ENCODE peak calls at places on chromosomes 16 and 17, in nine cellular contexts. M is activated CD4-positive, CD25-positive, alpha-beta regulatory T cell treated with anti-CD3 and anti-CD28 coated beads, Interleukin-2, amount 50 U/mL, for 16 hours; Q is astrocyte of the cerebellum; O is T-helper 2 cell; Y is retinal pigment epithelial cell; U is NCI-H1930; A is T-helper 17 cell; T is stimulated activated CD8-positive, alpha-beta memory T cell treated with anti-CD3 and anti-CD28 coated beads, Interleukin-4, amount 100 ng/mL, for 48 hours; K is NCI-H1092 treated with DMSO at 0.1 percent for 48 hours. P is an unnamed sample.
A peak's percentile ranks its signal among the peaks of the same experiment; 100 is the strongest.

GRCh38 chr17:42642377-42642776 is 16.7 kb upstream of the TUBG2 start:
- DNase-seq in M (no peak), Q (no peak), O (no peak), Y (no peak), U (no peak), A (no peak), T (no peak), K (no peak), P (no peak)

GRCh38 chr16:50989047-50989446 is 162.0 kb downstream of the SALL1 start:
- DNase-seq in M (no peak), Q (no peak), O (no peak), Y (no peak), U (no peak), A (no peak), T (no peak), K (no peak), P (no peak)

GRCh38 chr16:79381552-79382042 is 218.9 kb downstream of the MAF start:
- DNase-seq in M (no peak), Q (no peak), O (no peak), Y (no peak), U (no peak), A (no peak), T (peak; percentile 28), K (no peak), P (no peak)

GRCh38 chr17:37082461-37082860 is 133.7 kb downstream of the AATF start:
- DNase-seq in M (no peak), Q (no peak), O (no peak), Y (no peak), U (no peak), A (no peak), T (no peak), K (no peak), P (no peak)

GRCh38 chr16:2985893-2986355 is 5.7 kb upstream of the PKMYT1 start:
- DNase-seq in M (no peak), Q (no peak), O (no peak), Y (no peak), U (no peak), A (no peak), T (no peak), K (no peak), P (no peak)

GRCh38 chr17:40471856-40472732 is 28.8 kb downstream of the IGFBP4 start:
- DNase-seq in M (no peak), Q (no peak), O (no peak), Y (no peak), U (no peak), A (no peak), T (no peak), K (no peak), P (no peak)

GRCh38 chr17:56945938-56946337 is 14.9 kb downstream of the COIL start:
- DNase-seq in M (no peak), Q (no peak), O (no peak), Y (no peak), U (no peak), A (no peak), T (no peak), K (no peak), P (no peak)

GRCh38 chr17:37107406-37108083 is 158.8 kb downstream of the AATF start:
- DNase-seq in M (no peak), Q (peak; percentile 18), O (no peak), Y (no peak), U (no peak), A (no peak), T (no peak), K (no peak), P (no peak)

GRCh38 chr16:4800290-4801041 is 2.0 kb downstream of the ROGDI start:
- DNase-seq in M (no peak), Q (no peak), O (no peak), Y (no peak), U (no peak), A (no peak), T (no peak), K (no peak), P (no peak)

GRCh38 chr17:64781013-64781392 is 118.9 kb upstream of the SMURF2 start:
- DNase-seq in M (no peak), Q (no peak), O (no peak), Y (no peak), U (no peak), A (no peak), T (no peak), K (no peak), P (no peak)

GRCh38 chr17:16872836-16873653 is 98.9 kb downstream of the TNFRSF13B start:
- DNase-seq in M (no peak), Q (no peak), O (no peak), Y (no peak), U (peak; percentile 31), A (no peak), T (peak; percentile 77), K (no peak), P (peak; percentile 8)

GRCh38 chr17:72135546-72136325 is 14.9 kb downstream of the SOX9 start:
- DNase-seq in M (no peak), Q (no peak), O (no peak), Y (no peak), U (no peak), A (no peak), T (no peak), K (no peak), P (no peak)

GRCh38 chr16:71338193-71338592 is 20.3 kb upstream of the CALB2 start:
- DNase-seq in M (no peak), Q (no peak), O (no peak), Y (no peak), U (no peak), A (no peak), T (no peak), K (no peak), P (no peak)

GRCh38 chr17:80152057-80152831 is 5.3 kb upstream of the EIF4A3 start:
- DNase-seq in M (no peak), Q (no peak), O (no peak), Y (no peak), U (no peak), A (no peak), T (no peak), K (no peak), P (no peak)

GRCh38 chr17:6710317-6710716 is 2.9 kb downstream of the SLC13A5 start:
- DNase-seq in M (no peak), Q (no peak), O (no peak), Y (no peak), U (no peak), A (no peak), T (no peak), K (no peak), P (no peak)

GRCh38 chr17:63370696-63371095 is 75.4 kb downstream of the CYB561 start:
- DNase-seq in M (no peak), Q (no peak), O (no peak), Y (no peak), U (no peak), A (no peak), T (no peak), K (no peak), P (no peak)

GRCh38 chr16:12063435-12063834 is 86.9 kb downstream of the SNX29 start:
- DNase-seq in M (no peak), Q (no peak), O (no peak), Y (no peak), U (no peak), A (no peak), T (no peak), K (no peak), P (no peak)

GRCh38 chr17:8366231-8366630 is 10.3 kb downstream of the KRABD2 start:
- DNase-seq in M (no peak), Q (no peak), O (no peak), Y (peak; percentile 39), U (no peak), A (no peak), T (no peak), K (no peak), P (no peak)

GRCh38 chr17:27532269-27533067 is 76.2 kb downstream of the KSR1 start:
- DNase-seq in M (no peak), Q (no peak), O (no peak), Y (no peak), U (no peak), A (no peak), T (no peak), K (no peak), P (no peak)

GRCh38 chr16:55324491-55325447 is 766 bp downstream of the IRX6 start:
- DNase-seq in M (no peak), Q (no peak), O (no peak), Y (no peak), U (no peak), A (no peak), T (no peak), K (no peak), P (no peak)

GRCh38 chr17:82619641-82620040 is 28.6 kb downstream of the WDR45B start:
- DNase-seq in M (no peak), Q (no peak), O (no peak), Y (no peak), U (no peak), A (no peak), T (no peak), K (no peak), P (no peak)

GRCh38 chr17:60229189-60229802 is 79.5 kb downstream of the CA4 start:
- DNase-seq in M (no peak), Q (no peak), O (no peak), Y (no peak), U (no peak), A (no peak), T (no peak), K (peak; percentile 13), P (no peak)

GRCh38 chr16:55435387-55435786 is 43.6 kb upstream of the MMP2 start:
- DNase-seq in M (no peak), Q (no peak), O (no peak), Y (no peak), U (no peak), A (no peak), T (no peak), K (no peak), P (no peak)

GRCh38 chr17:27281438-27281837 is 12.5 kb upstream of the WSB1 start:
- DNase-seq in M (no peak), Q (no peak), O (no peak), Y (no peak), U (no peak), A (no peak), T (no peak), K (no peak), P (no peak)

GRCh38 chr16:49855280-49855821 is 561 bp downstream of the ZNF423 start:
- DNase-seq in M (no peak), Q (peak; percentile 51), O (no peak), Y (no peak), U (peak; percentile 47), A (peak; percentile 51), T (peak; percentile 57), K (peak; percentile 64), P (peak; percentile 38)

P was measured in CD4-positive, alpha-beta T cell.